ENCODE peak calls at places on chromosome 12, in seven cellular contexts. H is thyroid gland, C is astrocyte of the cerebellum, U is suprapubic skin, P is fibroblast of the aortic adventitia, G is astrocyte of the spinal cord, Y is Caco-2. X is an unnamed sample.

GRCh38 chr12:6200266-6201198 is at the start of gene CD9:
- DNase-seq in H (peak), U (no peak), C (no peak), P (peak), G (peak), Y (peak), X (peak)

GRCh38 chr12:93572712-93573551 is 457 bp downstream of the SOCS2 start:
- DNase-seq in Y (peak), G (peak), C (no peak), U (peak), H (peak), P (peak), X (no peak)

GRCh38 chr12:97404549-97404948 is 58.1 kb upstream of the RMST start:
- DNase-seq in G (peak), U (no peak), H (peak), P (peak), C (peak), Y (peak), X (peak)

GRCh38 chr12:78088391-78088832 is 257.7 kb downstream of the NAV3 start:
- DNase-seq in C (no peak), G (peak), U (no peak), P (peak), Y (no peak), H (no peak), X (no peak)

GRCh38 chr12:38691164-38691563 is 214.2 kb downstream of the CPNE8 start:
- DNase-seq in C (no peak), G (no peak), H (no peak), Y (no peak), U (no peak), P (no peak), X (no peak)

GRCh38 chr12:92107621-92108131 is 38.0 kb downstream of the BTG1 start:
- DNase-seq in G (no peak), Y (no peak), C (no peak), P (no peak), H (no peak), U (no peak), X (no peak)

GRCh38 chr12:77924703-77925102 is 94.0 kb downstream of the NAV3 start:
- DNase-seq in G (peak), P (peak), H (no peak), U (no peak), C (no peak), Y (no peak), X (no peak)

GRCh38 chr12:122078141-122079037 is at the start of gene MLXIP:
- DNase-seq in G (peak), H (peak), C (no peak), Y (peak), P (peak), U (peak), X (peak)

GRCh38 chr12:13179159-13180074 is 17.1 kb upstream of the EMP1 start:
- DNase-seq in Y (peak), P (peak), C (no peak), H (peak), U (peak), G (no peak), X (no peak)

GRCh38 chr12:120474092-120474960 is 4.8 kb upstream of the SRSF9 start:
- DNase-seq in C (no peak), H (no peak), P (peak), U (no peak), G (peak), Y (peak), X (peak)

GRCh38 chr12:272942-273906 is 10.6 kb upstream of the SLC6A13 start:
- DNase-seq in G (peak), P (no peak), Y (no peak), C (no peak), U (no peak), H (no peak), X (no peak)

GRCh38 chr12:128817115-128818015 is 6.4 kb downstream of the SLC15A4 start:
- DNase-seq in U (no peak), P (peak), G (peak), C (peak), H (peak), Y (no peak), X (no peak)

GRCh38 chr12:129854591-129854990 is 49.2 kb downstream of the TMEM132D start:
- DNase-seq in Y (no peak), U (no peak), G (no peak), P (no peak), H (no peak), C (no peak), X (no peak)

GRCh38 chr12:65885312-65885711 is 61.0 kb downstream of the HMGA2 start:
- DNase-seq in C (no peak), U (no peak), Y (no peak), P (peak), G (no peak), H (no peak), X (no peak)

GRCh38 chr12:101969-102878 is 35.7 kb downstream of the IQSEC3 start:
- DNase-seq in C (no peak), G (no peak), P (no peak), Y (peak), H (no peak), U (no peak), X (peak)

GRCh38 chr12:96590970-96591369 is 101.6 kb downstream of the CFAP54 start:
- DNase-seq in U (no peak), G (no peak), P (no peak), C (no peak), Y (no peak), H (no peak), X (no peak)

GRCh38 chr12:57086951-57087688 is 1.8 kb upstream of the NAB2 start:
- DNase-seq in C (no peak), U (peak), P (peak), G (peak), Y (peak), H (peak), X (peak)

GRCh38 chr12:125015680-125016310 is 22.4 kb downstream of the BRI3BP start:
- DNase-seq in C (no peak), U (no peak), G (peak), Y (no peak), H (no peak), P (no peak), X (no peak)

GRCh38 chr12:52142431-52142830 is 49.4 kb downstream of the KRT80 start:
- DNase-seq in G (no peak), Y (no peak), P (no peak), H (peak), C (no peak), U (no peak), X (no peak)

GRCh38 chr12:108611884-108612415 is 14.1 kb upstream of the TMEM119 start:
- DNase-seq in Y (peak), H (no peak), P (peak), U (no peak), G (peak), C (peak), X (peak)

GRCh38 chr12:45284096-45284901 is 68.4 kb downstream of the ANO6 start:
- DNase-seq in P (peak), C (no peak), H (no peak), G (peak), U (no peak), Y (peak), X (no peak)

GRCh38 chr12:92411687-92412086 is 266.0 kb upstream of the BTG1 start:
- DNase-seq in C (no peak), H (no peak), G (no peak), P (no peak), U (no peak), Y (no peak), X (no peak)

GRCh38 chr12:58920956-58921861 is 905 bp upstream of the LRIG3 start:
- DNase-seq in G (no peak), H (peak), C (no peak), P (no peak), U (no peak), Y (peak), X (no peak)

GRCh38 chr12:19299765-19300164 is 139.5 kb upstream of the AEBP2 start:
- DNase-seq in G (peak), H (peak), C (no peak), Y (no peak), P (no peak), U (no peak), X (peak)

GRCh38 chr12:112843272-112843671 is 51.7 kb downstream of the RPH3A start:
- DNase-seq in U (peak), G (peak), P (peak), Y (no peak), H (no peak), C (no peak), X (no peak)

GRCh38 chr12:10191865-10192264 is 13.0 kb downstream of the TMEM52B start:
- DNase-seq in Y (no peak), G (peak), C (peak), H (no peak), P (peak), U (no peak), X (no peak)

GRCh38 chr12:16034136-16034817 is 123.1 kb downstream of the DERA start:
- DNase-seq in P (no peak), H (no peak), Y (no peak), U (no peak), C (no peak), G (no peak), X (no peak)

GRCh38 chr12:27711312-27711682 is 665 bp downstream of the MRPS35 start:
- DNase-seq in U (no peak), G (peak), Y (no peak), H (no peak), P (no peak), C (no peak), X (no peak)

GRCh38 chr12:130286041-130286440 is 51.6 kb upstream of the PIWIL1 start:
- DNase-seq in C (no peak), G (no peak), U (no peak), H (no peak), Y (no peak), P (no peak), X (no peak)

GRCh38 chr12:111227476-111228420 is 141.1 kb downstream of the PHETA1 start:
- DNase-seq in G (no peak), H (no peak), Y (no peak), U (no peak), P (no peak), C (no peak), X (no peak)

GRCh38 chr12:64392221-64392620 is 1.7 kb upstream of the C12orf56 start:
- DNase-seq in H (no peak), U (no peak), P (peak), G (peak), C (no peak), Y (peak), X (no peak)

GRCh38 chr12:32270818-32271710 is 128.3 kb upstream of the FGD4 start:
- DNase-seq in Y (peak), C (no peak), G (peak), P (peak), U (no peak), H (no peak), X (no peak)

GRCh38 chr12:43038991-43039390 is 449.4 kb upstream of the PRICKLE1 start:
- DNase-seq in U (no peak), P (no peak), H (no peak), G (peak), C (no peak), Y (no peak), X (no peak)

GRCh38 chr12:124377981-124378509 is 83.2 kb downstream of the RFLNA start:
- DNase-seq in G (no peak), C (no peak), U (no peak), P (no peak), H (no peak), Y (no peak), X (no peak)

X was measured in HCT116.